ENCODE peak calls at places on chromosomes 1 and 21, in six cellular contexts. F is CD8-positive, alpha-beta T cell; Y is choroid plexus epithelial cell; H is OCI-LY7; U is stomach; X is spleen. D is an unnamed sample.

GRCh38 chr1:232273071-232273470 is 356.9 kb downstream of the SIPA1L2 start:
- DNase-seq in Y (no peak), H (no peak), U (no peak), X (no peak), F (no peak), D (no peak)

GRCh38 chr1:11648732-11649158 is 5.5 kb downstream of the FBXO2 start:
- DNase-seq in H (peak; percentile 35), Y (no peak), X (peak; percentile 82), U (peak; percentile 58), F (no peak), D (no peak)

GRCh38 chr1:209727785-209728184 is 23.1 kb downstream of the HSD11B1 start:
- DNase-seq in X (no peak), F (no peak), U (no peak), H (no peak), Y (no peak), D (no peak)

GRCh38 chr1:66168919-66169725 is 364.8 kb upstream of the SGIP1 start:
- DNase-seq in U (no peak), Y (peak; percentile 13), H (peak; percentile 23), X (no peak), F (peak; percentile 23), D (no peak)

GRCh38 chr1:81304187-81304586 is 496.5 kb upstream of the ADGRL2 start:
- DNase-seq in Y (peak; percentile 26), H (no peak), F (no peak), X (no peak), U (no peak), D (no peak)

GRCh38 chr1:244021427-244021826 is 29.7 kb upstream of the ZBTB18 start:
- DNase-seq in H (no peak), Y (no peak), U (no peak), X (no peak), F (no peak), D (no peak)

GRCh38 chr21:46120301-46121285 is 22.7 kb downstream of the COL6A2 start:
- DNase-seq in Y (no peak), F (peak; percentile 11), H (no peak), U (no peak), X (peak; percentile 60), D (no peak)

GRCh38 chr1:4962836-4963235 is 308.4 kb downstream of the AJAP1 start:
- DNase-seq in H (no peak), U (no peak), Y (no peak), F (no peak), X (no peak), D (no peak)

GRCh38 chr1:61606448-61607312 is 118.3 kb downstream of the TM2D1 start:
- DNase-seq in U (peak; percentile 34), X (no peak), Y (peak; percentile 23), H (no peak), F (no peak), D (no peak)

GRCh38 chr21:45223236-45223992 is 64.3 kb downstream of the POFUT2 start:
- DNase-seq in H (no peak), Y (no peak), F (peak; percentile 31), U (no peak), X (no peak), D (no peak)

GRCh38 chr1:185170291-185170848 is 13.4 kb downstream of the SWT1 start:
- DNase-seq in Y (peak; percentile 80), H (peak; percentile 77), F (peak; percentile 53), X (no peak), U (no peak), D (peak; percentile 43)

GRCh38 chr1:61953076-61953789 is 211.0 kb downstream of the PATJ start:
- DNase-seq in X (no peak), F (no peak), U (no peak), H (no peak), Y (peak; percentile 58), D (no peak)

GRCh38 chr1:158045639-158046038 is 52.2 kb downstream of the KIRREL1 start:
- DNase-seq in F (no peak), U (no peak), Y (peak; percentile 76), H (no peak), X (no peak), D (no peak)

GRCh38 chr1:243963566-243963965 is 87.5 kb upstream of the ZBTB18 start:
- DNase-seq in U (no peak), H (no peak), Y (peak; percentile 15), F (no peak), X (no peak), D (no peak)

GRCh38 chr1:19450811-19451564 is 34.4 kb downstream of the CAPZB start:
- DNase-seq in H (no peak), X (no peak), Y (peak; percentile 95), U (no peak), F (no peak), D (no peak)

GRCh38 chr1:93275634-93276295 is 69.9 kb upstream of the DR1 start:
- DNase-seq in F (no peak), H (no peak), X (no peak), U (no peak), Y (no peak), D (no peak)

GRCh38 chr1:156664949-156665411 is 12.2 kb downstream of the NES start:
- DNase-seq in Y (no peak), X (no peak), H (no peak), F (no peak), U (no peak), D (peak; percentile 46)

GRCh38 chr1:58812468-58812867 is 28.6 kb upstream of the JUN start:
- DNase-seq in X (no peak), H (no peak), F (no peak), U (no peak), Y (peak; percentile 29), D (no peak)

GRCh38 chr1:211800925-211801607 is 29.5 kb downstream of the LPGAT1 start:
- DNase-seq in X (no peak), Y (no peak), H (no peak), U (no peak), F (no peak), D (no peak)

GRCh38 chr1:25451903-25452302 is 21.2 kb downstream of the MACO1 start:
- DNase-seq in Y (no peak), U (no peak), H (peak; percentile 37), X (no peak), F (no peak), D (no peak)

GRCh38 chr1:208242829-208243521 is 1.2 kb downstream of the PLXNA2 start:
- DNase-seq in F (no peak), X (peak; percentile 86), U (peak; percentile 53), H (no peak), Y (no peak), D (no peak)

GRCh38 chr1:91282695-91283420 is 121.8 kb downstream of the HFM1 start:
- DNase-seq in U (peak; percentile 57), H (peak; percentile 64), F (peak; percentile 20), X (no peak), Y (peak; percentile 88), D (peak; percentile 68)

GRCh38 chr1:225907341-225907740 is 16.7 kb downstream of the PYCR2 start:
- DNase-seq in F (no peak), X (peak; percentile 65), Y (no peak), U (no peak), H (no peak), D (no peak)

GRCh38 chr1:25033030-25033827 is 103.2 kb upstream of the RUNX3 start:
- DNase-seq in U (no peak), Y (no peak), F (no peak), H (no peak), X (no peak), D (no peak)

GRCh38 chr1:230149751-230150584 is 82.9 kb downstream of the GALNT2 start:
- DNase-seq in U (no peak), X (peak; percentile 88), H (peak; percentile 82), Y (peak; percentile 65), F (no peak), D (no peak)

GRCh38 chr1:226029568-226030225 is 30.6 kb upstream of the SDE2 start:
- DNase-seq in F (no peak), X (no peak), U (no peak), H (peak; percentile 10), Y (no peak), D (no peak)

GRCh38 chr1:20720631-20721051 is 2.8 kb upstream of the KIF17 start:
- DNase-seq in F (no peak), U (no peak), H (no peak), Y (no peak), X (peak; percentile 58), D (no peak)

GRCh38 chr1:161827786-161828185 is 61.7 kb downstream of the ATF6 start:
- DNase-seq in F (no peak), X (no peak), Y (no peak), H (no peak), U (no peak), D (no peak)

GRCh38 chr1:98177751-98178150 is 256.9 kb upstream of the DPYD start:
- DNase-seq in H (no peak), F (no peak), U (no peak), Y (peak; percentile 31), X (no peak), D (no peak)

GRCh38 chr1:73180661-73181540 is 898.6 kb upstream of the NEGR1 start:
- DNase-seq in U (no peak), F (no peak), Y (no peak), H (no peak), X (no peak), D (no peak)

GRCh38 chr1:42529724-42530161 is 66.7 kb downstream of the CCDC30 start:
- DNase-seq in Y (peak; percentile 40), H (no peak), F (no peak), X (no peak), U (no peak), D (no peak)

GRCh38 chr1:181104042-181104789 is 15.7 kb downstream of the IER5 start:
- DNase-seq in F (no peak), H (no peak), X (no peak), U (no peak), Y (no peak), D (no peak)

GRCh38 chr1:17239420-17239819 is 9.5 kb upstream of the PADI3 start:
- DNase-seq in X (no peak), Y (peak; percentile 98), U (no peak), H (peak; percentile 82), F (no peak), D (peak; percentile 67)

GRCh38 chr1:165871311-165872067 is 44.1 kb downstream of the UCK2 start:
- DNase-seq in X (no peak), U (peak; percentile 63), Y (peak; percentile 70), F (peak; percentile 54), H (peak; percentile 84), D (peak; percentile 18)
- TF ChIP-seq CTCF in X (peak; percentile 44), U (peak; percentile 29), Y (peak; percentile 49), F (no peak), H (peak; percentile 89), D (peak; percentile 35)

DNA sequence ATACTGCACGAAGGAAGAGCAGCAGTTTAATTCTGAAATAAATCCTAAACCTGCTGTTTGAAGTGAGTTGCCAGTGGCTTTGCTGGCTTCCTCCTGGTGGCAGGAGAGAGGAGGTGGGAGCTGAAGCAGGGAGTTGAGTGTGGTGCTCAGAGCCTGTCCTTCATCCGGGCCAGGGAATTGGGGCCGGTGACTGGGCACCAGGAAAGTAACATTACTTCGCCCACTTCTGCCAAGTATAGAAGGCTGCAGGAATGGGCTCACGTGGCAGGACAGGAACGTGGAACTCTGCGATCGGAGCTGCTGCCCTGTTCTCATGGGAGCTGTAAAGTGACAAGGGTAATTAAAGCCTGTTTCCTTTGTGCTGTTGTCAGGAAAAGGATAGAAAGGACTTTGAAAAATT is 8.7 kb downstream of the TOR3A start:
- DNase-seq in X (no peak), H (no peak), F (no peak), U (peak; percentile 4), Y (peak; percentile 23), D (no peak)
- TF ChIP-seq CTCF in X (no peak), H (no peak), F (no peak), U (no peak), Y (peak; percentile 41), D (no peak)

GRCh38 chr1:228109073-228109961 is at the start of gene MRPL55:
- DNase-seq in H (peak; percentile 97), F (peak; percentile 97), U (peak; percentile 99), Y (peak; percentile 96), X (peak; percentile 100), D (peak; percentile 99)
- TF ChIP-seq CTCF in H (peak; percentile 18), F (no peak), U (peak; percentile 31), Y (no peak), X (peak; percentile 58), D (peak; percentile 28)

GRCh38 chr1:10211805-10212405 is 1.5 kb downstream of the KIF1B start:
- DNase-seq in H (no peak), F (no peak), Y (peak; percentile 61), U (no peak), X (peak; percentile 47), D (peak; percentile 9)
- TF ChIP-seq CTCF in H (no peak), F (no peak), Y (no peak), U (no peak), X (no peak), D (no peak)